ENCODE peak calls at places on chromosomes 16 and 17, in four cellular contexts. One of them, this sample, is unnamed.

GRCh38 chr16:648071-648785 is 937 bp upstream of the WDR90 start:
- DNase-seq in HFF-Myc: no peak
- DNase-seq in stimulated activated CD4-positive, alpha-beta T cell treated with anti-CD3 and anti-CD28 coated beads, Interleukin-2, amount 100 ng/mL, for 4 hours: no peak
- DNase-seq in NCI-H1092: peak; percentile 23
- DNase-seq in this sample: no peak

GRCh38 chr17:43332211-43332610 is 66.6 kb upstream of the ARL4D start:
- DNase-seq in HFF-Myc: no peak
- DNase-seq in stimulated activated CD4-positive, alpha-beta T cell treated with anti-CD3 and anti-CD28 coated beads, Interleukin-2, amount 100 ng/mL, for 4 hours: no peak
- DNase-seq in NCI-H1092: no peak
- DNase-seq in this sample: no peak

GRCh38 chr16:4338125-4338582 is 13.0 kb downstream of the PAM16 start:
- DNase-seq in HFF-Myc: no peak
- DNase-seq in stimulated activated CD4-positive, alpha-beta T cell treated with anti-CD3 and anti-CD28 coated beads, Interleukin-2, amount 100 ng/mL, for 4 hours: no peak
- DNase-seq in NCI-H1092: no peak
- DNase-seq in this sample: no peak

GRCh38 chr17:17518019-17518418 is 21.8 kb upstream of the RASD1 start:
- DNase-seq in HFF-Myc: no peak
- DNase-seq in stimulated activated CD4-positive, alpha-beta T cell treated with anti-CD3 and anti-CD28 coated beads, Interleukin-2, amount 100 ng/mL, for 4 hours: no peak
- DNase-seq in NCI-H1092: no peak
- DNase-seq in this sample: no peak

GRCh38 chr17:73770115-73770848 is 126.0 kb upstream of the SDK2 start:
- DNase-seq in HFF-Myc: peak; percentile 50
- DNase-seq in stimulated activated CD4-positive, alpha-beta T cell treated with anti-CD3 and anti-CD28 coated beads, Interleukin-2, amount 100 ng/mL, for 4 hours: no peak
- DNase-seq in NCI-H1092: peak; percentile 85
- DNase-seq in this sample: peak; percentile 88

GRCh38 chr17:45791935-45792334 is 7.8 kb downstream of the CRHR1 start:
- DNase-seq in HFF-Myc: no peak
- DNase-seq in stimulated activated CD4-positive, alpha-beta T cell treated with anti-CD3 and anti-CD28 coated beads, Interleukin-2, amount 100 ng/mL, for 4 hours: no peak
- DNase-seq in NCI-H1092: no peak
- DNase-seq in this sample: no peak

GRCh38 chr16:87818533-87819161 is 50.7 kb downstream of the SLC7A5 start:
- DNase-seq in HFF-Myc: no peak
- DNase-seq in stimulated activated CD4-positive, alpha-beta T cell treated with anti-CD3 and anti-CD28 coated beads, Interleukin-2, amount 100 ng/mL, for 4 hours: no peak
- DNase-seq in NCI-H1092: no peak
- DNase-seq in this sample: no peak

GRCh38 chr17:72021417-72022041 is 99.3 kb upstream of the SOX9 start:
- DNase-seq in HFF-Myc: no peak
- DNase-seq in stimulated activated CD4-positive, alpha-beta T cell treated with anti-CD3 and anti-CD28 coated beads, Interleukin-2, amount 100 ng/mL, for 4 hours: no peak
- DNase-seq in NCI-H1092: no peak
- DNase-seq in this sample: no peak

GRCh38 chr17:50175035-50175788 is 9.4 kb downstream of the SGCA start:
- DNase-seq in HFF-Myc: no peak
- DNase-seq in stimulated activated CD4-positive, alpha-beta T cell treated with anti-CD3 and anti-CD28 coated beads, Interleukin-2, amount 100 ng/mL, for 4 hours: no peak
- DNase-seq in NCI-H1092: no peak
- DNase-seq in this sample: no peak

This sample was measured in fibroblast of villous mesenchyme.